ENCODE peak calls at places on chromosomes 13 and 19, in ten cellular contexts. T, Z, O, A, B, X, P, S, V and Q are unnamed samples.

GRCh38 chr13:31556376-31556775 is 182.9 kb upstream of the RXFP2 start:
- DNase-seq in T (no peak), Z (no peak), O (no peak), A (no peak), B (no peak), X (no peak), P (no peak), S (no peak), V (no peak), Q (no peak)

GRCh38 chr13:39106216-39106995 is 68.2 kb downstream of the NHLRC3 start:
- DNase-seq in T (no peak), Z (no peak), O (no peak), A (no peak), B (no peak), X (no peak), P (peak; percentile 8), S (no peak), V (peak; percentile 4), Q (no peak)

GRCh38 chr13:97142452-97142851 is 79.7 kb upstream of the MBNL2 start:
- DNase-seq in T (no peak), Z (no peak), O (no peak), A (no peak), B (peak; percentile 56), X (peak; percentile 78), P (peak; percentile 70), S (no peak), V (peak; percentile 30), Q (no peak)

GRCh38 chr19:49475191-49475932 is 1.3 kb downstream of the FLT3LG start:
- DNase-seq in T (no peak), Z (no peak), O (no peak), A (no peak), B (no peak), X (no peak), P (no peak), S (no peak), V (no peak), Q (no peak)

GRCh38 chr13:96768524-96768923 is 225.8 kb downstream of the OXGR1 start:
- DNase-seq in T (no peak), Z (no peak), O (no peak), A (no peak), B (no peak), X (no peak), P (no peak), S (no peak), V (no peak), Q (no peak)

GRCh38 chr19:43759515-43759914 is 4.8 kb upstream of the SMG9 start:
- DNase-seq in T (no peak), Z (no peak), O (no peak), A (no peak), B (peak; percentile 59), X (peak; percentile 90), P (no peak), S (no peak), V (peak; percentile 23), Q (no peak)

GRCh38 chr19:640156-640548 is 473 bp downstream of the FGF22 start:
- DNase-seq in T (no peak), Z (no peak), O (no peak), A (no peak), B (no peak), X (no peak), P (no peak), S (no peak), V (no peak), Q (no peak)

GRCh38 chr19:16880884-16881554 is 7.8 kb upstream of the F2RL3 start:
- DNase-seq in T (no peak), Z (no peak), O (no peak), A (no peak), B (no peak), X (no peak), P (no peak), S (no peak), V (no peak), Q (no peak)

GRCh38 chr13:111153977-111154332 is 38.8 kb downstream of the ARHGEF7 start:
- DNase-seq in T (no peak), Z (peak; percentile 82), O (peak; percentile 75), A (no peak), B (peak; percentile 66), X (no peak), P (peak; percentile 62), S (no peak), V (peak; percentile 38), Q (no peak)

GRCh38 chr19:38952395-38953165 is 21.8 kb downstream of the MRPS12 start:
- DNase-seq in T (no peak), Z (no peak), O (no peak), A (peak; percentile 18), B (peak; percentile 80), X (no peak), P (peak; percentile 26), S (peak; percentile 39), V (peak; percentile 51), Q (no peak)

GRCh38 chr13:53781941-53782340 is 753.3 kb downstream of the OLFM4 start:
- DNase-seq in T (no peak), Z (no peak), O (no peak), A (no peak), B (peak; percentile 46), X (no peak), P (no peak), S (no peak), V (no peak), Q (no peak)

GRCh38 chr13:52599853-52600603 is 42.2 kb upstream of the HNRNPA1L2 start:
- DNase-seq in T (no peak), Z (peak; percentile 73), O (no peak), A (peak; percentile 77), B (peak; percentile 75), X (no peak), P (peak; percentile 24), S (no peak), V (no peak), Q (no peak)

GRCh38 chr19:13027557-13027956 is 32.3 kb downstream of the NFIX start:
- DNase-seq in T (no peak), Z (no peak), O (no peak), A (no peak), B (no peak), X (no peak), P (no peak), S (no peak), V (no peak), Q (no peak)

GRCh38 chr13:51673165-51673564 is 88.9 kb downstream of the WDFY2 start:
- DNase-seq in T (no peak), Z (no peak), O (no peak), A (no peak), B (no peak), X (no peak), P (no peak), S (no peak), V (no peak), Q (no peak)

DNA sequence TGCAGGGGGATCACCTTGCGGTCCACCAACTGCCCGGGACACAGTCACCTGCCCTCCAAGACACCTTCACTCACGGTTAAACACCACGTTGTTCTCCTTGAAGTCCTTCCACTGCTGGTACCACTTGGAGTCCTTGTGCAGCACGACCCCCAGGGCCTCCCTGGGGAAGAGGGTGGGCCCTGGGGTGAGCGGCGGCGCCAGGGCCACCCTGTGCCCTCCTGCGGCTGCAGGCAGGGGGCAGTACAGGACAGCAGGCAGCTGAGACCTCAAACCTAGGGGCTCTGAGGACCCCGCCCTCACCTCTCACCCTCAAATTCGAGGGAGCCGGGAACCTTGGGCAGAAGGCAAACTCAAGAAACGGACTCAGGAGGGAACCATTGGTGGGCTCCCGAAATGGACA is 7.5 kb upstream of the CTXN1 start:
- DNase-seq in T (no peak), Z (no peak), O (no peak), A (no peak), B (peak; percentile 41), X (no peak), P (no peak), S (no peak), V (no peak), Q (no peak)
- TF ChIP-seq CTCF in T (peak; percentile 39), Z (no peak), O (no peak), A (no peak), B (peak; percentile 56), X (peak; percentile 62), P (no peak), S (peak; percentile 6), V (peak; percentile 28), Q (no peak)

GRCh38 chr19:18388328-18389094 is 2.6 kb downstream of the GDF15 start:
- DNase-seq in T (peak; percentile 60), Z (peak; percentile 81), O (peak; percentile 88), A (peak; percentile 98), B (peak; percentile 85), X (no peak), P (peak; percentile 88), S (peak; percentile 88), V (peak; percentile 52), Q (no peak)
- TF ChIP-seq POLR2AphosphoS5 in T (no peak), Z (no peak), O (peak; percentile 27), A (peak; percentile 86), B (no peak), X (peak; percentile 35), P (peak; percentile 39), S (peak; percentile 83), V (no peak), Q (peak; percentile 50)

GRCh38 chr13:85413664-85414063 is 385.6 kb downstream of the SLITRK6 start:
- DNase-seq in T (no peak), Z (no peak), O (no peak), A (no peak), B (no peak), X (no peak), P (no peak), S (no peak), V (no peak), Q (no peak)

GRCh38 chr13:85408415-85408814 is 390.8 kb downstream of the SLITRK6 start:
- DNase-seq in T (no peak), Z (no peak), O (no peak), A (no peak), B (no peak), X (no peak), P (no peak), S (no peak), V (no peak), Q (no peak)

GRCh38 chr13:85411608-85412007 is 387.6 kb downstream of the SLITRK6 start:
- DNase-seq in T (no peak), Z (no peak), O (no peak), A (no peak), B (no peak), X (no peak), P (no peak), S (no peak), V (no peak), Q (no peak)

GRCh38 chr13:85417807-85418206 is 381.4 kb downstream of the SLITRK6 start:
- DNase-seq in T (no peak), Z (no peak), O (no peak), A (no peak), B (no peak), X (no peak), P (no peak), S (no peak), V (no peak), Q (no peak)

GRCh38 chr13:85412448-85412847 is 386.8 kb downstream of the SLITRK6 start:
- DNase-seq in T (no peak), Z (no peak), O (no peak), A (no peak), B (no peak), X (no peak), P (no peak), S (no peak), V (no peak), Q (no peak)
- H3K27me3 ChIP-seq in T (no peaks in the 10 kb centered on the region), Z (no peaks in the 10 kb centered on the region), O (no peaks in the 10 kb centered on the region), A (no peaks in the 10 kb centered on the region), B (no peaks in the 10 kb centered on the region), X (no peaks in the 10 kb centered on the region), P (no peaks in the 10 kb centered on the region), S (no peaks in the 10 kb centered on the region), V (no peaks in the 10 kb centered on the region), Q (no peaks in the 10 kb centered on the region)

DNA sequence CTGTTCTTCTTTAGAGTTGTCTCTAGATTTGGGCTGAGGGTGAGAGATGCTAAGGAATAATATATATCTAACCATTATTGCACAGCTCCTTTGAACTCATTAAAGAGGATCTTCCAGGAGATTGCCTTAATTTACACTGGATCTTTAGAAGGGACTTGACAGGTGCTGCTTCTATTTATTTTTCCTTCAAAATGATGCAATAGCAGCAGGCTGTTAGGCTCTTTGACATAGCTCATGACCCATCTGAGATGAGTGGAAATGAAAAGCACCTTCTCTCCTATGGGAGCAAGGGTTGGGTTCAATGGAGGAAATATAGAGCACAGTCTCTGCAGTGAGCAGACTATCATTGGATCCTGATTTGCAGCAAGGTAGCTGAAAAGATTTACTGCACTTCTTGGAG is 434.1 kb downstream of the GPC6 start:
- DNase-seq in T (no peak), Z (no peak), O (no peak), A (no peak), B (no peak), X (no peak), P (no peak), S (no peak), V (no peak), Q (no peak)
- TF ChIP-seq CTCF in T (no peak), Z (no peak), O (no peak), A (no peak), B (no peak), X (no peak), P (no peak), S (no peak), V (no peak), Q (no peak)